ENCODE peak calls at places on chromosomes 1 and 21, in four cellular contexts. W, G, B and Q are unnamed samples.
A peak's percentile ranks its signal among the peaks of the same experiment; 100 is the strongest.

GRCh38 chr1:178706467-178706866 is 18.6 kb upstream of the RALGPS2 start:
- DNase-seq in W (no peak), G (no peak), B (no peak), Q (no peak)

GRCh38 chr1:204073837-204074273 is 940 bp downstream of the SOX13 start:
- DNase-seq in W (no peak), G (no peak), B (no peak), Q (no peak)

GRCh38 chr21:45989355-45990048 is 7.9 kb downstream of the COL6A1 start:
- DNase-seq in W (peak; percentile 5), G (no peak), B (no peak), Q (no peak)

GRCh38 chr1:212916395-212917133 is 33.8 kb upstream of the VASH2 start:
- DNase-seq in W (no peak), G (peak; percentile 60), B (no peak), Q (no peak)

GRCh38 chr1:77544845-77545244 is 137.6 kb downstream of the ZZZ3 start:
- DNase-seq in W (no peak), G (no peak), B (no peak), Q (no peak)

GRCh38 chr21:42388740-42389448 is 7.0 kb downstream of the TMPRSS3 start:
- DNase-seq in W (no peak), G (no peak), B (no peak), Q (no peak)

GRCh38 chr21:15730484-15731242 is 881 bp downstream of the USP25 start:
- DNase-seq in W (no peak), G (no peak), B (no peak), Q (no peak)

GRCh38 chr1:154720328-154721301 is 112.6 kb upstream of the ADAR start:
- DNase-seq in W (no peak), G (no peak), B (no peak), Q (no peak)

GRCh38 chr21:44525431-44526095 is 14.4 kb downstream of the KRTAP10-1 start:
- DNase-seq in W (no peak), G (no peak), B (no peak), Q (no peak)

GRCh38 chr1:183995322-183996035 is 42.0 kb downstream of the COLGALT2 start:
- DNase-seq in W (no peak), G (no peak), B (no peak), Q (no peak)

GRCh38 chr1:116934586-116935207 is 25.0 kb downstream of the PTGFRN start:
- DNase-seq in W (no peak), G (no peak), B (no peak), Q (peak; percentile 25)

GRCh38 chr1:160342520-160342919 is 530 bp downstream of the COPA start:
- DNase-seq in W (no peak), G (no peak), B (no peak), Q (no peak)

GRCh38 chr1:166133276-166133841 is 33.4 kb downstream of the FAM78B start:
- DNase-seq in W (no peak), G (no peak), B (no peak), Q (no peak)

GRCh38 chr1:60255565-60255964 is 182.0 kb upstream of the C1orf87 start:
- DNase-seq in W (no peak), G (no peak), B (no peak), Q (no peak)

GRCh38 chr1:58997637-58998036 is 213.8 kb upstream of the JUN start:
- DNase-seq in W (no peak), G (no peak), B (no peak), Q (no peak)

GRCh38 chr1:107866870-107867269 is 98.1 kb downstream of the VAV3 start:
- DNase-seq in W (no peak), G (no peak), B (no peak), Q (no peak)

GRCh38 chr1:85580046-85580411 is 532 bp upstream of the CCN1 start:
- DNase-seq in W (no peak), G (no peak), B (no peak), Q (no peak)

GRCh38 chr1:57279909-57280666 is 143.8 kb downstream of the DAB1 start:
- DNase-seq in W (no peak), G (no peak), B (no peak), Q (no peak)

GRCh38 chr1:163320891-163321290 is 863 bp upstream of the NUF2 start:
- DNase-seq in W (no peak), G (no peak), B (no peak), Q (no peak)

GRCh38 chr1:29810121-29811120 is 574.1 kb downstream of the PTPRU start:
- DNase-seq in W (no peak), G (no peak), B (no peak), Q (peak; percentile 5)

GRCh38 chr1:21278898-21279819 is 11.1 kb downstream of the ECE1 start:
- DNase-seq in W (no peak), G (no peak), B (no peak), Q (no peak)

GRCh38 chr21:46424062-46424591 is 34.6 kb upstream of the DIP2A start:
- DNase-seq in W (no peak), G (no peak), B (peak; percentile 38), Q (no peak)